ENCODE peak calls at places on chromosomes 11 and 22, in ten cellular contexts. M is psoas muscle, H is transverse colon, J is mammary epithelial cell, O is lower lobe of right lung, N is endodermal cell, I is AG04450, P is kidney, V is IMR-90, C is fibroblast of lung. D is an unnamed sample.

GRCh38 chr11:17801166-17801565 is 66.6 kb downstream of the KCNC1 start:
- DNase-seq in M (no peak), O (no peak), C (no peak), H (no peak), J (no peak), I (no peak), V (no peak), N (peak), P (no peak), D (no peak)

GRCh38 chr11:95154514-95154913 is 64.9 kb downstream of the ENDOD1 start:
- DNase-seq in J (peak), P (no peak), H (peak), M (peak), N (peak), O (no peak), C (peak), V (peak), I (no peak), D (no peak)

GRCh38 chr22:45584121-45584570 is 81.5 kb downstream of the FBLN1 start:
- DNase-seq in M (peak), J (no peak), P (peak), H (no peak), I (peak), N (no peak), V (peak), O (peak), C (peak), D (no peak)

GRCh38 chr22:45638834-45639746 is 32.5 kb upstream of the ATXN10 start:
- DNase-seq in C (peak), P (peak), M (peak), H (peak), N (no peak), J (peak), V (no peak), O (peak), I (no peak), D (peak)

GRCh38 chr22:43783777-43784176 is 28.3 kb downstream of the EFCAB6 start:
- DNase-seq in V (no peak), M (no peak), J (no peak), I (no peak), P (no peak), C (no peak), H (no peak), O (no peak), N (peak), D (no peak)

GRCh38 chr22:38716827-38717226 is 11.1 kb downstream of the GTPBP1 start:
- DNase-seq in P (no peak), V (no peak), I (no peak), M (peak), C (no peak), J (no peak), O (no peak), N (no peak), H (no peak), D (no peak)

GRCh38 chr11:30481385-30481784 is 104.8 kb downstream of the MPPED2 start:
- DNase-seq in N (peak), I (no peak), P (no peak), C (no peak), H (no peak), O (no peak), V (no peak), J (no peak), M (no peak), D (no peak)

GRCh38 chr11:113296447-113297205 is 17.8 kb upstream of the TTC12 start:
- DNase-seq in J (no peak), M (no peak), H (no peak), P (no peak), V (no peak), N (peak), C (no peak), O (no peak), I (no peak), D (no peak)

GRCh38 chr11:122863704-122864326 is 18.7 kb upstream of the JHY start:
- DNase-seq in M (no peak), J (no peak), N (peak), H (peak), P (no peak), C (peak), O (no peak), I (no peak), V (peak), D (no peak)

GRCh38 chr11:46710821-46711269 is 8.2 kb upstream of the F2 start:
- DNase-seq in M (peak), H (peak), J (peak), O (no peak), N (no peak), V (peak), C (peak), I (peak), P (no peak), D (no peak)

GRCh38 chr11:126607374-126607773 is 251.9 kb downstream of the ST3GAL4 start:
- DNase-seq in H (peak), C (peak), V (peak), P (no peak), N (peak), I (peak), O (no peak), J (peak), M (no peak), D (no peak)

GRCh38 chr22:24156146-24156914 is 25.0 kb upstream of the SUSD2 start:
- DNase-seq in J (peak), V (peak), P (no peak), N (no peak), O (peak), C (peak), M (peak), H (peak), I (no peak), D (no peak)

GRCh38 chr11:41133023-41133422 is 326.4 kb downstream of the LRRC4C start:
- DNase-seq in V (no peak), I (no peak), H (no peak), M (no peak), J (no peak), P (no peak), C (no peak), O (no peak), N (no peak), D (no peak)

GRCh38 chr11:94000641-94001040 is 20.5 kb upstream of the HEPHL1 start:
- DNase-seq in I (no peak), N (no peak), O (no peak), J (peak), M (no peak), H (no peak), C (peak), V (peak), P (no peak), D (no peak)

GRCh38 chr11:81870066-81870412 is 863.6 kb downstream of the FAM181B start:
- DNase-seq in C (no peak), I (no peak), H (no peak), P (no peak), J (no peak), O (no peak), N (no peak), M (no peak), V (no peak), D (no peak)

GRCh38 chr11:122044086-122044485 is 71.9 kb downstream of the BLID start:
- DNase-seq in P (no peak), O (no peak), N (no peak), C (no peak), M (no peak), J (peak), V (peak), H (no peak), I (no peak), D (no peak)

GRCh38 chr22:39253427-39254070 is 8.8 kb upstream of the PDGFB start:
- DNase-seq in J (peak), C (peak), O (no peak), V (peak), P (peak), H (peak), I (peak), N (peak), M (peak), D (no peak)

GRCh38 chr11:110087820-110088534 is 5.2 kb upstream of the ZC3H12C start:
- DNase-seq in J (peak), O (no peak), P (no peak), N (no peak), M (no peak), V (peak), H (no peak), C (peak), I (no peak), D (no peak)

GRCh38 chr11:8219257-8220021 is 44.2 kb downstream of the LMO1 start:
- DNase-seq in N (peak), O (peak), M (no peak), H (peak), P (peak), I (peak), V (peak), J (peak), C (peak), D (no peak)

GRCh38 chr22:47053865-47054185 is 291.4 kb downstream of the TBC1D22A start:
- DNase-seq in M (no peak), O (no peak), J (no peak), P (peak), H (no peak), V (peak), I (peak), N (no peak), C (peak), D (no peak)

GRCh38 chr11:68950776-68951175 is 30.0 kb downstream of the MRGPRD start:
- DNase-seq in I (no peak), C (no peak), N (no peak), O (no peak), H (no peak), V (no peak), J (no peak), P (no peak), M (peak), D (no peak)

GRCh38 chr11:68948496-68948895 is 32.3 kb downstream of the MRGPRD start:
- DNase-seq in I (no peak), P (no peak), O (no peak), V (peak), C (no peak), J (no peak), M (no peak), N (no peak), H (no peak), D (no peak)

GRCh38 chr11:68948948-68949347 is 31.8 kb downstream of the MRGPRD start:
- DNase-seq in H (no peak), I (no peak), J (no peak), M (peak), C (peak), O (no peak), N (no peak), P (no peak), V (no peak), D (no peak)

GRCh38 chr11:68947151-68947550 is 33.6 kb downstream of the MRGPRD start:
- DNase-seq in J (no peak), O (no peak), H (no peak), P (peak), C (no peak), N (no peak), V (no peak), I (no peak), M (no peak), D (no peak)

GRCh38 chr11:68950268-68950667 is 30.5 kb downstream of the MRGPRD start:
- DNase-seq in J (no peak), V (no peak), I (no peak), M (peak), N (peak), C (no peak), P (no peak), H (no peak), O (no peak), D (no peak)
- TF ChIP-seq CTCF in J (peak), V (peak), I (peak), M (no peak), N (peak), C (peak), P (no peak), H (no peak), O (no peak), D (no peak)

GRCh38 chr11:12815150-12815523 is 140.9 kb downstream of the TEAD1 start:
- DNase-seq in H (no peak), C (no peak), V (no peak), N (no peak), P (no peak), M (no peak), J (no peak), O (no peak), I (no peak), D (no peak)
- H3K27ac ChIP-seq in H (peak), C (peak), V (peak), N (no peak), P (peak), M (peak), J (no peak), O (peak), I (peak), D (peak)

GRCh38 chr11:6567371-6567745 is 36.1 kb downstream of the RRP8 start:
- DNase-seq in J (no peak), H (no peak), N (no peak), C (no peak), M (no peak), V (no peak), P (no peak), I (no peak), O (no peak), D (no peak)

GRCh38 chr11:6566704-6567370 is 36.6 kb downstream of the RRP8 start:
- DNase-seq in C (no peak), V (no peak), H (no peak), P (no peak), M (peak), J (no peak), I (no peak), O (no peak), N (peak), D (no peak)

GRCh38 chr11:6565988-6566703 is 37.3 kb downstream of the RRP8 start:
- DNase-seq in V (no peak), M (no peak), J (no peak), O (no peak), C (no peak), N (peak), P (no peak), H (no peak), I (no peak), D (no peak)

GRCh38 chr11:6569706-6570105 is 33.7 kb downstream of the RRP8 start:
- DNase-seq in M (no peak), H (no peak), C (no peak), I (no peak), J (no peak), N (no peak), V (no peak), O (no peak), P (no peak), D (no peak)

GRCh38 chr11:6568191-6568918 is 35.1 kb downstream of the RRP8 start:
- DNase-seq in V (peak), J (peak), N (peak), H (no peak), C (peak), M (peak), I (peak), O (no peak), P (peak), D (no peak)
- TF ChIP-seq CTCF in V (no peak), J (no peak), N (peak), H (no peak), C (no peak), M (no peak), I (peak), O (no peak), P (no peak), D (no peak)

DNA sequence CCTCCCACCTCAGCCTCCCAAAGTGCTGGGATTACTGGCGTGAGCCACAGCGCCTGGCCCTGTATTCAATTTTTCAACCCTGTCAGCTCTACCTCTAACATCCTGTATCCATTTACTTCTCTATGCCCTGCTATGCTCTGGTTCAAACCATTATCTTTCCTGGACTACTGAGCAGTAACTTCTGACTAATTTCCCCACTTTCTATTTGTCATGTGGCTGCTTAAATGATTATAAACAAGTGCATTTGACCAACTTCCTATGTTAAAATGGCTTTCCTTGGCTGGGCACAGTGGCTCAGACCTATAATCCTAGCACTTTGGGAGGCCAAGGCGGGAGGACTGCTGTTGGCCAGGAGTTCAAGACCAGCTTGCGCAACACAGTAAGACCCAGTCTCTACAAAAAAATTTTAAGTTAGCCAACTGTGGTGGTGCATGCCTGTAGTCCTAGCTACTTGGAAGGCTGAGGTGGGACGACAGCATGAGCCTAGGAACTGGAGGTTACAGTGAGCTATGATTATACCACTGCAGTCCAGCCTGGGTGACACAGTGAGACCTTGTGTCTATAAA is 2.1 kb downstream of the MED19 start:
- DNase-seq in H (no peak), M (no peak), O (no peak), P (no peak), C (no peak), N (no peak), J (no peak), I (no peak), V (no peak), D (no peak)
- H3K27ac ChIP-seq in H (no peak), M (no peak), O (no peak), P (no peak), C (no peak), N (no peak), J (no peak), I (peak), V (no peak), D (no peak)

DNA sequence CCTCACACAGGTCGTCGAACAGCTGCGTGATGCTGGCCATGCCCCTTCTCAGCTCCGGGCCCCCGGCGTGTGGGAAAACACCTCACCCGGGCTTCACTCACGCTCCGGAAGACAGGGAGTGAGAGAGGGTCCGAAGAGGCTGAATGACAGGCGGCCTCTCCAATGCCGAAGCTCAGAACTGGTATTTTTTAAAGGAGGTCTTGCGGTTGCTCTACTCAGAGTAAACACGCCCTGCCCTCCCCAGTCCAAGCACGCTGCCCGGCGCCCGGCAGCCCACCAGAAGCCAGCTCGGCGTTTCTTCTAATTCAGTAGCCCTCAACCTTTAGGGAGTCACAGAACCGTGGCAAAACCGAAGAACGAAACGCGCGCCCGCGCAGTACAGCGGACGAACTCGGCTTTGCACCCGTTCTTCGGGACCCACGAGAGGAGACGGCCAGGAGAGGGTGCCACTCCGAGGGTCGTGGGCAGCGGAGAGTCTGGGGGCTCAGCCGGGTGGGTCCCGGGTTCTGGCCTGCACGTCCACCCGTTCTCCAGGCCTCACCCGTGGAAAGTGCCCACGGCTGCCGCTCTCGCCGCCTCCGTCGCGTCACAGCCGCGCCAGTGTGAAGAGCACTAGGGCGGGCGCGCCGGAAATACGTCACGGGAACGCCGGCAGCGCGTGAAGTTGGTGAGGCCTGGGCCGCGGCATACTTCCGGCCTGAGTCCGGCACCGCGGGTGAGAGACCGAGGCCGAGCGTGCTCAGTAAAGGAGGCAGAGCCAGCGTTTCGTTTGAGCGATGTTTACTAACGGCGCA is at the start of gene TUBGCP6:
- DNase-seq in J (peak), V (peak), O (peak), C (peak), P (peak), I (peak), H (peak), M (peak), N (peak), D (peak)
- TF ChIP-seq CTCF in J (no peak), V (no peak), O (peak), C (no peak), P (peak), I (peak), H (no peak), M (peak), N (peak), D (peak)

DNA sequence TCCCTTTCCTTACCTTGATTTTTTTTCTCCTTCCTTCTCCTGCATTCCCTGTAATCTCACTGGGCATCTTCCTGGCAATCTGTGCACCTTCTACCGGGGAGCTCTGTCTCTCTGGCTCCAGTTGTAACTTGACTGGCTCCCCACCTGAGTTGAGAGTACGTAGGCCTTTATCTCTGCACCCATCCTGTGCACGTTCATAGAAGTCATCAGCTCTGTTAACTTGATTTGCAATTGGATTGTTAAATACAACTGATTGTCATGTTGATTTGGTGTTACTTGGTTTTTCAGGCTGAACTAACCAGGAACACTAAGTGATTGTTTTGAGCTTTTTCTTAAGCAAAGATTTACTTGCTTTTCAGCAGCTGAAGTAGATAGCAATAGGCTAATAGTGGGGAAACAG is 11.8 kb downstream of the SWAP70 start:
- DNase-seq in M (no peak), V (no peak), J (no peak), I (no peak), C (no peak), H (no peak), P (no peak), O (no peak), N (peak), D (no peak)
- H3K27ac ChIP-seq in M (no peak), V (no peak), J (no peak), I (no peak), C (no peak), H (no peak), P (no peak), O (no peak), N (no peak), D (no peak)

GRCh38 chr22:31241936-31242335 is 29.8 kb downstream of the LIMK2 start:
- DNase-seq in M (no peak), P (no peak), N (no peak), H (no peak), O (no peak), C (peak), J (no peak), I (no peak), V (peak), D (no peak)
- TF ChIP-seq CTCF in M (no peak), P (no peak), N (peak), H (no peak), O (no peak), C (no peak), J (no peak), I (peak), V (peak), D (no peak)

D was measured in left lung.